ENCODE peak calls at places on chromosome 3, in six cellular contexts. C, N, G, Q, D and R are unnamed samples.

GRCh38 chr3:74523811-74524210 is 90.6 kb downstream of the CNTN3 start:
- DNase-seq in C (no peak), N (no peak), G (no peak), Q (no peak), D (no peak), R (no peak)

GRCh38 chr3:127168271-127168670 is 24.7 kb upstream of the PRR23E start:
- DNase-seq in C (no peak), N (peak), G (no peak), Q (no peak), D (no peak), R (no peak)

GRCh38 chr3:2198880-2199279 is 100.2 kb downstream of the CNTN4 start:
- DNase-seq in C (no peak), N (no peak), G (no peak), Q (no peak), D (no peak), R (peak)

GRCh38 chr3:264394-265156 is 68.0 kb downstream of the CHL1 start:
- DNase-seq in C (no peak), N (no peak), G (no peak), Q (no peak), D (no peak), R (no peak)

GRCh38 chr3:182259579-182259978 is 533.7 kb upstream of the ATP11B start:
- DNase-seq in C (peak), N (peak), G (peak), Q (no peak), D (no peak), R (no peak)

GRCh38 chr3:158091526-158091925 is 14.7 kb downstream of the SHOX2 start:
- DNase-seq in C (no peak), N (no peak), G (peak), Q (no peak), D (no peak), R (peak)

GRCh38 chr3:11126653-11127052 is 27.6 kb upstream of the HRH1 start:
- DNase-seq in C (no peak), N (no peak), G (no peak), Q (no peak), D (no peak), R (no peak)

GRCh38 chr3:177057768-177058167 is 139.5 kb downstream of the TBL1XR1 start:
- DNase-seq in C (no peak), N (no peak), G (no peak), Q (no peak), D (no peak), R (no peak)

GRCh38 chr3:39548282-39548681 is 80.8 kb downstream of the MOBP start:
- DNase-seq in C (no peak), N (no peak), G (no peak), Q (no peak), D (no peak), R (no peak)

GRCh38 chr3:71244153-71245051 is 339.1 kb downstream of the FOXP1 start:
- DNase-seq in C (no peak), N (no peak), G (peak), Q (peak), D (peak), R (peak)

GRCh38 chr3:170128977-170129431 is 52.5 kb downstream of the PHC3 start:
- DNase-seq in C (no peak), N (no peak), G (no peak), Q (no peak), D (no peak), R (peak)

GRCh38 chr3:197022405-197023231 is 7.0 kb downstream of the MELTF start:
- DNase-seq in C (no peak), N (no peak), G (no peak), Q (peak), D (no peak), R (peak)

GRCh38 chr3:194308635-194309213 is 42.4 kb downstream of the CPN2 start:
- DNase-seq in C (no peak), N (no peak), G (no peak), Q (peak), D (no peak), R (no peak)

GRCh38 chr3:48194446-48195071 is 6.3 kb upstream of the CDC25A start:
- DNase-seq in C (peak), N (peak), G (peak), Q (no peak), D (peak), R (peak)

GRCh38 chr3:125211523-125212095 is 939 bp downstream of the SLC12A8 start:
- DNase-seq in C (no peak), N (no peak), G (no peak), Q (no peak), D (no peak), R (no peak)

GRCh38 chr3:157447026-157447694 is 10.5 kb downstream of the PTX3 start:
- DNase-seq in C (no peak), N (no peak), G (peak), Q (no peak), D (no peak), R (peak)

GRCh38 chr3:46214751-46215352 is 6.7 kb upstream of the CCR1 start:
- DNase-seq in C (no peak), N (no peak), G (peak), Q (no peak), D (no peak), R (peak)

GRCh38 chr3:138030881-138031280 is 20.9 kb downstream of the CLDN18 start:
- DNase-seq in C (no peak), N (no peak), G (no peak), Q (no peak), D (no peak), R (no peak)

GRCh38 chr3:38829404-38829803 is 13.4 kb upstream of the SCN10A start:
- DNase-seq in C (no peak), N (no peak), G (no peak), Q (no peak), D (peak), R (no peak)

GRCh38 chr3:37601832-37602231 is 259.8 kb upstream of the CTDSPL start:
- DNase-seq in C (no peak), N (no peak), G (no peak), Q (no peak), D (no peak), R (peak)

GRCh38 chr3:30585654-30586053 is 20.7 kb upstream of the TGFBR2 start:
- DNase-seq in C (no peak), N (no peak), G (no peak), Q (no peak), D (no peak), R (no peak)

GRCh38 chr3:94258851-94259250 is 196.0 kb downstream of the NSUN3 start:
- DNase-seq in C (no peak), N (no peak), G (no peak), Q (no peak), D (no peak), R (peak)

GRCh38 chr3:52290596-52291507 is 3.2 kb downstream of the GLYCTK start:
- DNase-seq in C (no peak), N (no peak), G (no peak), Q (peak), D (no peak), R (no peak)

GRCh38 chr3:13073042-13073906 is at the start of gene IQSEC1:
- DNase-seq in C (no peak), N (peak), G (peak), Q (no peak), D (peak), R (peak)
- H3K4me3 ChIP-seq in C (peak), N (no peak), G (peak), Q (no peak), D (peak), R (no peak)

GRCh38 chr3:98787181-98787580 is 24.0 kb downstream of the ST3GAL6 start:
- DNase-seq in C (no peak), N (no peak), G (no peak), Q (no peak), D (no peak), R (no peak)

GRCh38 chr3:98782826-98783500 is 19.8 kb downstream of the ST3GAL6 start:
- DNase-seq in C (no peak), N (no peak), G (peak), Q (no peak), D (no peak), R (no peak)

GRCh38 chr3:98784666-98785600 is 21.8 kb downstream of the ST3GAL6 start:
- DNase-seq in C (no peak), N (no peak), G (no peak), Q (no peak), D (no peak), R (peak)

GRCh38 chr3:98786364-98786930 is 23.3 kb downstream of the ST3GAL6 start:
- DNase-seq in C (no peak), N (no peak), G (no peak), Q (no peak), D (no peak), R (no peak)

DNA sequence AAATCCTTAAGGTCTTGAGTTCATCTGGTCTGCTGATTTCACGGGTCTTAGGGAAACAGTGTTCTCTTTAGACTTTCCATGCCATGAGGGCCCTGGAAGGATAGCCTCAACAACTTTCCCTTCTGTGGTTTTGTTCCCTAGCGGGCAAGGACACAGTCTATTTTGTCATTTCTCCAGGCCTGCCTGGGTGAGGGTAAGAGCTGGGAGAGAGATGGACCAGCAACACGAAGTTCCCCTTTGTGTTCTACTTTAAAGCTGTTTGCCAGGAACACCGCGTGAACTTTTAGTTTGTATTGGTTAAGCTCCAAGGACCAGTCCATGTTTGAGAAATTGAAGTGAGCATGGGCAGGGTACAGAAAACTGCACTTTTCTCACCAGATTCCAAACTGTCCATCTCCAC is 20.9 kb downstream of the ST3GAL6 start:
- DNase-seq in C (no peak), N (no peak), G (no peak), Q (no peak), D (peak), R (no peak)
- H3K27ac ChIP-seq in C (no peak), N (peak), G (no peak), Q (peak), D (peak), R (no peak)

GRCh38 chr3:172246107-172246870 is 202.0 kb downstream of the GHSR start:
- DNase-seq in C (no peak), N (no peak), G (no peak), Q (no peak), D (no peak), R (no peak)
- H3K4me3 ChIP-seq in C (no peak), N (no peak), G (no peak), Q (no peak), D (no peak), R (no peak)

GRCh38 chr3:116483135-116483534 is 37.8 kb upstream of the LSAMP start:
- DNase-seq in C (no peak), N (no peak), G (no peak), Q (no peak), D (no peak), R (no peak)
- H3K27ac ChIP-seq in C (no peak), N (no peak), G (no peak), Q (no peak), D (no peak), R (no peak)